ENCODE peak calls at places on chromosome 16, in four cellular contexts. One of them, this sample, is unnamed.

GRCh38 chr16:2250652-2251280 is 621 bp downstream of the ECI1 start:
- DNase-seq in fibroblast of pulmonary artery: peak; percentile 25
- DNase-seq in tibial nerve: no peak
- DNase-seq in OCI-LY7: no peak
- DNase-seq in this sample: peak; percentile 29

GRCh38 chr16:77961811-77962210 is 60.5 kb upstream of the CLEC3A start:
- DNase-seq in fibroblast of pulmonary artery: no peak
- DNase-seq in tibial nerve: no peak
- DNase-seq in OCI-LY7: no peak
- DNase-seq in this sample: no peak

GRCh38 chr16:58814348-58814801 is 80.3 kb upstream of the GOT2 start:
- DNase-seq in fibroblast of pulmonary artery: peak; percentile 53
- DNase-seq in tibial nerve: no peak
- DNase-seq in OCI-LY7: peak; percentile 40
- DNase-seq in this sample: peak; percentile 26

GRCh38 chr16:28845173-28846079 is 722 bp downstream of the TUFM start:
- DNase-seq in fibroblast of pulmonary artery: peak; percentile 48
- DNase-seq in tibial nerve: no peak
- DNase-seq in OCI-LY7: peak; percentile 65
- DNase-seq in this sample: peak; percentile 79

GRCh38 chr16:80682435-80683070 is 121.8 kb downstream of the CDYL2 start:
- DNase-seq in fibroblast of pulmonary artery: peak; percentile 76
- DNase-seq in tibial nerve: no peak
- DNase-seq in OCI-LY7: no peak
- DNase-seq in this sample: peak; percentile 73

GRCh38 chr16:9256196-9256595 is 164.8 kb downstream of the HAPSTR1 start:
- DNase-seq in fibroblast of pulmonary artery: no peak
- DNase-seq in tibial nerve: no peak
- DNase-seq in OCI-LY7: peak; percentile 70
- DNase-seq in this sample: no peak

GRCh38 chr16:82730901-82731300 is 104.1 kb downstream of the CDH13 start:
- DNase-seq in fibroblast of pulmonary artery: no peak
- DNase-seq in tibial nerve: no peak
- DNase-seq in OCI-LY7: no peak
- DNase-seq in this sample: no peak

GRCh38 chr16:81532491-81533174 is 88.0 kb downstream of the CMIP start:
- DNase-seq in fibroblast of pulmonary artery: no peak
- DNase-seq in tibial nerve: no peak
- DNase-seq in OCI-LY7: no peak
- DNase-seq in this sample: no peak

GRCh38 chr16:11913425-11914079 is 2.2 kb downstream of the GSPT1 start:
- DNase-seq in fibroblast of pulmonary artery: no peak
- DNase-seq in tibial nerve: no peak
- DNase-seq in OCI-LY7: no peak
- DNase-seq in this sample: peak; percentile 71

GRCh38 chr16:11084484-11085024 is 140.2 kb downstream of the CLEC16A start:
- DNase-seq in fibroblast of pulmonary artery: peak; percentile 76
- DNase-seq in tibial nerve: no peak
- DNase-seq in OCI-LY7: no peak
- DNase-seq in this sample: no peak

GRCh38 chr16:49439676-49440075 is 66.1 kb downstream of the C16orf78 start:
- DNase-seq in fibroblast of pulmonary artery: no peak
- DNase-seq in tibial nerve: no peak
- DNase-seq in OCI-LY7: no peak
- DNase-seq in this sample: no peak

GRCh38 chr16:50146479-50147435 is 6.3 kb upstream of the TENT4B start:
- DNase-seq in fibroblast of pulmonary artery: no peak
- DNase-seq in tibial nerve: no peak
- DNase-seq in OCI-LY7: no peak
- DNase-seq in this sample: no peak

GRCh38 chr16:80084614-80085013 is 456.2 kb upstream of the DYNLRB2 start:
- DNase-seq in fibroblast of pulmonary artery: peak; percentile 29
- DNase-seq in tibial nerve: no peak
- DNase-seq in OCI-LY7: no peak
- DNase-seq in this sample: peak; percentile 77

GRCh38 chr16:49698416-49698815 is 157.5 kb downstream of the ZNF423 start:
- DNase-seq in fibroblast of pulmonary artery: peak; percentile 11
- DNase-seq in tibial nerve: no peak
- DNase-seq in OCI-LY7: no peak
- DNase-seq in this sample: no peak

GRCh38 chr16:74607967-74608356 is 1.0 kb upstream of the GLG1 start:
- DNase-seq in fibroblast of pulmonary artery: no peak
- DNase-seq in tibial nerve: no peak
- DNase-seq in OCI-LY7: no peak
- DNase-seq in this sample: no peak

GRCh38 chr16:88505405-88506082 is 52.5 kb downstream of the ZFPM1 start:
- DNase-seq in fibroblast of pulmonary artery: peak; percentile 24
- DNase-seq in tibial nerve: no peak
- DNase-seq in OCI-LY7: peak; percentile 79
- DNase-seq in this sample: peak; percentile 34

GRCh38 chr16:88703486-88704309 is 2.5 kb downstream of the RNF166 start:
- DNase-seq in fibroblast of pulmonary artery: no peak
- DNase-seq in tibial nerve: no peak
- DNase-seq in OCI-LY7: peak; percentile 73
- DNase-seq in this sample: no peak

GRCh38 chr16:27314986-27315332 is 1.2 kb downstream of the IL4R start:
- DNase-seq in fibroblast of pulmonary artery: no peak
- DNase-seq in tibial nerve: no peak
- DNase-seq in OCI-LY7: no peak
- DNase-seq in this sample: no peak

GRCh38 chr16:14600164-14600563 is 29.9 kb downstream of the PARN start:
- DNase-seq in fibroblast of pulmonary artery: peak; percentile 61
- DNase-seq in tibial nerve: no peak
- DNase-seq in OCI-LY7: peak; percentile 47
- DNase-seq in this sample: peak; percentile 49

GRCh38 chr16:23947838-23948237 is 112.1 kb downstream of the PRKCB start:
- DNase-seq in fibroblast of pulmonary artery: no peak
- DNase-seq in tibial nerve: no peak
- DNase-seq in OCI-LY7: no peak
- DNase-seq in this sample: no peak

DNA sequence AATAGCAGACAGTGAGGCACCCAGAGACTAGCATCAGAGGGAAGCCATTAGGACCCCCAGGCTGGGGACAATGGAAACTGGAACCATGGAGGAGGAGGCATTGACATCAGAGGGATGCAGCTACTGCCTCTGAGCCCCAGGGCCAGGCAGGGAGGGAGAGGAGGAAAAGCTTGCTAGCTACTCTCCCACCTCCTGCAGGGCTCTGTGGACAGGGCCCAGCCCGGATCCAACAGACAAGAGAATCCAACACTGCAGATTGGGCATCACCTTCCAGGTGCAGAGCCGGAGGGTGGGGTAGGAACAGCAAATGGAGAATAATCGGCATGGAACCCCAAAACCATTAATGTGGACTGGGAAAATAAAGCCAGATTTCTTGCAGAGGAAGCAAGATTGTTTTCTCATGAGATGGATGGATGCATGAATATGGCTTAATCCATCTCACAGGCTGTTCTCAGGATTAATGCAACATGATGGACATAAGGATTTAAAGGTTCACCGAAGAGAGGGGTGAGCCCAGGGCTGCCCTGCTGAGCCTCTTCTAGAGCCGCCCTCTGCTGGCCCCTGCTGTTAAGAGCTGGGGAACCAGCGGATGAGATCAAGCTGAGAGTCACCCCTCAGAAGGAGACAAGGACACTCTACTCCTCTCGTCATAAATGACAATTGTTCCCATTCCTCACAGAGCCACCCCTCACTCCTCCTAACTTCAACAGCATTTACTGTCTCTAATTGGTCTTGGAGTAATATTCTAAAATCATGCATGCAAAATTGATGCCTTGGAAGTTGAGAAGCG is 48.8 kb downstream of the DNAH3 start:
- DNase-seq in fibroblast of pulmonary artery: peak; percentile 39
- DNase-seq in tibial nerve: no peak
- DNase-seq in OCI-LY7: peak; percentile 32
- DNase-seq in this sample: no peak
- TF ChIP-seq CTCF in fibroblast of pulmonary artery: peak; percentile 58
- TF ChIP-seq CTCF in tibial nerve: no peak
- TF ChIP-seq CTCF in OCI-LY7: peak; percentile 64
- TF ChIP-seq CTCF in this sample: peak; percentile 60

GRCh38 chr16:69399361-69399760 is 13.6 kb upstream of the TERF2 start:
- DNase-seq in fibroblast of pulmonary artery: peak; percentile 31
- DNase-seq in tibial nerve: no peak
- DNase-seq in OCI-LY7: no peak
- DNase-seq in this sample: peak; percentile 47

GRCh38 chr16:69393898-69394849 is 8.4 kb upstream of the TERF2 start:
- DNase-seq in fibroblast of pulmonary artery: no peak
- DNase-seq in tibial nerve: no peak
- DNase-seq in OCI-LY7: no peak
- DNase-seq in this sample: no peak

GRCh38 chr16:69397821-69398521 is 12.2 kb upstream of the TERF2 start:
- DNase-seq in fibroblast of pulmonary artery: peak; percentile 86
- DNase-seq in tibial nerve: no peak
- DNase-seq in OCI-LY7: peak; percentile 24
- DNase-seq in this sample: peak; percentile 77

GRCh38 chr16:69395859-69396186 is 10.0 kb upstream of the TERF2 start:
- DNase-seq in fibroblast of pulmonary artery: no peak
- DNase-seq in tibial nerve: no peak
- DNase-seq in OCI-LY7: no peak
- DNase-seq in this sample: no peak

GRCh38 chr16:69396187-69397061 is 10.6 kb upstream of the TERF2 start:
- DNase-seq in fibroblast of pulmonary artery: peak; percentile 98
- DNase-seq in tibial nerve: peak; percentile 57
- DNase-seq in OCI-LY7: peak; percentile 85
- DNase-seq in this sample: peak; percentile 87
- H3K4me3 ChIP-seq in fibroblast of pulmonary artery: no peak overlapping the region
- H3K4me3 ChIP-seq in tibial nerve: no peak overlapping the region
- H3K4me3 ChIP-seq in OCI-LY7: no peak overlapping the region
- H3K4me3 ChIP-seq in this sample: no peak overlapping the region

GRCh38 chr16:54936086-54936978 is 5.7 kb downstream of the IRX5 start:
- DNase-seq in fibroblast of pulmonary artery: no peak
- DNase-seq in tibial nerve: no peak
- DNase-seq in OCI-LY7: no peak
- DNase-seq in this sample: no peak

GRCh38 chr16:54938351-54939346 is 8.0 kb downstream of the IRX5 start:
- DNase-seq in fibroblast of pulmonary artery: no peak
- DNase-seq in tibial nerve: no peak
- DNase-seq in OCI-LY7: no peak
- DNase-seq in this sample: no peak

GRCh38 chr16:54939537-54940278 is 9.0 kb downstream of the IRX5 start:
- DNase-seq in fibroblast of pulmonary artery: no peak
- DNase-seq in tibial nerve: no peak
- DNase-seq in OCI-LY7: no peak
- DNase-seq in this sample: no peak

GRCh38 chr16:54936979-54937672 is 6.5 kb downstream of the IRX5 start:
- DNase-seq in fibroblast of pulmonary artery: no peak
- DNase-seq in tibial nerve: no peak
- DNase-seq in OCI-LY7: no peak
- DNase-seq in this sample: peak; percentile 61

GRCh38 chr16:54937673-54938350 is 7.1 kb downstream of the IRX5 start:
- DNase-seq in fibroblast of pulmonary artery: no peak
- DNase-seq in tibial nerve: no peak
- DNase-seq in OCI-LY7: no peak
- DNase-seq in this sample: no peak
- TF ChIP-seq CTCF in fibroblast of pulmonary artery: no peak
- TF ChIP-seq CTCF in tibial nerve: no peak
- TF ChIP-seq CTCF in OCI-LY7: no peak
- TF ChIP-seq CTCF in this sample: no peak

GRCh38 chr16:72014675-72015074 is 6.1 kb downstream of the DHODH start:
- DNase-seq in fibroblast of pulmonary artery: no peak
- DNase-seq in tibial nerve: no peak
- DNase-seq in OCI-LY7: no peak
- DNase-seq in this sample: no peak
- H3K4me3 ChIP-seq in fibroblast of pulmonary artery: no peak overlapping the region
- H3K4me3 ChIP-seq in tibial nerve: no peak overlapping the region
- H3K4me3 ChIP-seq in OCI-LY7: no peak overlapping the region
- H3K4me3 ChIP-seq in this sample: no peak overlapping the region